ENCODE peak calls at places on chromosomes 16 and 17, in five cellular contexts. F is colonic mucosa, E is tibial nerve, C is keratinocyte, P is K562. M is an unnamed sample. For H3K36me3, the result is how much of the 10 kb centered on the place peaks cover.

GRCh38 chr17:73156166-73156840 is 8.5 kb upstream of the SSTR2 start:
- DNase-seq in E (peak), F (peak), C (no peak), P (peak), M (no peak)

GRCh38 chr16:29009050-29009837 is 24.4 kb downstream of the LAT start:
- DNase-seq in F (no peak), P (peak), C (no peak), E (no peak), M (no peak)

GRCh38 chr16:69820926-69821541 is 58.9 kb downstream of the WWP2 start:
- DNase-seq in P (no peak), E (no peak), C (no peak), F (no peak), M (no peak)

GRCh38 chr17:64200080-64201042 is 62.7 kb downstream of the TEX2 start:
- DNase-seq in P (no peak), F (no peak), C (no peak), E (no peak), M (no peak)

GRCh38 chr17:74773871-74774286 is 2.3 kb downstream of the NAT9 start:
- DNase-seq in C (no peak), P (no peak), F (no peak), E (no peak), M (no peak)

GRCh38 chr17:67718325-67718941 is 697 bp downstream of the NOL11 start:
- DNase-seq in C (no peak), E (no peak), F (peak), P (peak), M (no peak)

GRCh38 chr17:38568274-38568673 is 37.5 kb downstream of the SRCIN1 start:
- DNase-seq in P (no peak), E (no peak), F (no peak), C (no peak), M (no peak)

GRCh38 chr16:10979717-10980601 is 35.6 kb downstream of the CLEC16A start:
- DNase-seq in F (peak), E (peak), C (no peak), P (no peak), M (no peak)

GRCh38 chr16:4680673-4681470 is 12.5 kb upstream of the NUDT16L1 start:
- DNase-seq in P (no peak), F (no peak), C (no peak), E (no peak), M (no peak)

GRCh38 chr16:27406729-27407128 is 4.8 kb downstream of the IL21R start:
- DNase-seq in P (no peak), F (no peak), C (no peak), E (no peak), M (no peak)

GRCh38 chr16:88430185-88430523 is 22.9 kb upstream of the ZFPM1 start:
- DNase-seq in C (no peak), F (no peak), E (no peak), P (no peak), M (no peak)

GRCh38 chr16:21157632-21158031 is 842 bp upstream of the LDAF1 start:
- DNase-seq in C (no peak), E (no peak), F (peak), P (no peak), M (no peak)

GRCh38 chr16:57576429-57576870 is 34.0 kb downstream of the ADGRG5 start:
- DNase-seq in C (peak), P (peak), E (peak), F (peak), M (peak)

DNA sequence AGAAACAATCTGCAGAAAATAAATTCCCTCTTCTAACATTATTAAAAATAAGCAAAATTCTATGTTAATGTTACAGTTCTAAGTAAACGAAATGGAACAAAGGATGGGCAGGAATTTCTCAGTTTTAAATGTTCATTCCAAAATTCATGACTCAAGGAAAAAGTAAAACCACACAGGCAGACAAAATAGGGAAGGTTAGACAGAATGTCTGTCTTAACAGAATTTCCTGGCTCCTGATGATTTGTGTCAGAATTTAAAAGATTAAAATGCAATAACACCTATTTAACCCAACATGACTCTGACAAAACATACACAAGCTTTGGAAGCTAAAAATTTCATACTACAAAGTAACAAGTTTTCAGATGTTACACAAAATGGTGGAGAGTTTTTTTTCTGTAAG is 42.8 kb downstream of the SPOP start:
- DNase-seq in E (no peak), F (no peak), C (no peak), P (no peak), M (no peak)
- TF ChIP-seq CTCF in E (no peak), F (no peak), C (no peak), P (no peak), M (no peak)

DNA sequence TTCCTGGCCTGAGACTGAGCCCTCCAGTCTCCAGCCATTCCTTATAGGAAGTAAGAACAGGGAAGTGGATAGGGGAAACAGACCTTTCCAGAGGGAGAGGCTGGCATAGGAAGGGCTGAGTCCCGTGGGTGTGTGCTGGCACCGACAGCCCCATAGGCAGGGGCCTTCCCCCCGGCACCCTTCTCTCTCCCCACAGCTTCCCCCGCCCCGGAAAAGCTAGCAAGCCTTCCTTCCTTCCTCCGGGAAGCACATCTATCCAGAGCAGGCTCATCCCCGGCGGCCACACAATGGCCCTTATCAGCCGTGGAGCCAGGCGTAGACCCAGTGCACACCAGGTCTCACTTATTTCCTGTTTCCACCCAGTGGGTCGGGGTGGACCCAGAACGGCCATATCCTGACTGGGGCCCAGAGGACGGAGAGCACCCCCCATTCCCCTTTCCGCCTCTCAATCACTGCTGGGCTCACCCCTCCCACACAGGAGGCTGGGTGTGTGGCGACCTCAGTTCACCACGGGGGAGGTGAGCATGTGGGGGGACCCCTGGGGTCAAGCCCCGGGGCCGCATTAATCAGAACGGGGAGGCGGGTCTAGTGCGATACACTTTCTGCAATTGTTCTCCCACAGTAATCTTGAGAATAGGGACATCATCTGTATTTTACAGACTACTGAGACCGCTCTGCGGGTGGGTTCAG is 950 bp upstream of the MYO1C start:
- DNase-seq in F (peak), C (no peak), E (no peak), P (no peak), M (no peak)
- H3K4me3 ChIP-seq in F (no peak), C (no peak), E (no peak), P (no peak), M (no peak)

DNA sequence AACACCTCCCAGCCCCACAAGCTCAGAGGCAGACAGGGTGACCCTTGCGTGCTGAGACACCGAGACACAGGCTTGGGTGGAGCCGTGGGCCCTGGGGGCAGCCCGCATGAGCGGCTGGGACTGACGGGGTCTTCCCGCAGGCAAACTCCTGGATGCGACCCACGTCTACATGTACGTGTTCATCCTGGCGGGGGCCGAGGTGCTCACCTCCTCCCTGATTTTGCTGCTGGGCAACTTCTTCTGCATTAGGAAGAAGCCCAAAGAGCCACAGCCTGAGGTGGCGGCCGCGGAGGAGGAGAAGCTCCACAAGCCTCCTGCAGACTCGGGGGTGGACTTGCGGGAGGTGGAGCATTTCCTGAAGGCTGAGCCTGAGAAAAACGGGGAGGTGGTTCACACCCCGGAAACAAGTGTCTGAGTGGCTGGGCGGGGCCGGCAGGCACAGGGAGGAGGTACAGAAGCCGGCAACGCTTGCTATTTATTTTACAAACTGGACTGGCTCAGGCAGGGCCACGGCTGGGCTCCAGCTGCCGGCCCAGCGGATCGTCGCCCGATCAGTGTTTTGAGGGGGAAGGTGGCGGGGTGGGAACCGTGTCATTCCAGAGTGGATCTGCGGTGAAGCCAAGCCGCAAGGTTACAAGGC is 9.8 kb downstream of the SLC16A3 start:
- DNase-seq in C (peak), E (peak), F (peak), P (peak), M (no peak)
- H3K36me3 ChIP-seq in C (under half), E (under half), F (under half), P (under half), M (under half)

GRCh38 chr16:67547423-67548264 is 14.7 kb upstream of the CTCF start:
- DNase-seq in C (no peak), E (no peak), P (no peak), F (peak), M (no peak)

GRCh38 chr16:67546761-67547422 is 15.4 kb upstream of the CTCF start:
- DNase-seq in P (peak), E (peak), F (peak), C (no peak), M (no peak)

GRCh38 chr16:67545665-67546024 is 16.7 kb upstream of the CTCF start:
- DNase-seq in F (no peak), E (no peak), P (no peak), C (no peak), M (no peak)

GRCh38 chr16:67544844-67545664 is 16.4 kb downstream of the RIPOR1 start:
- DNase-seq in C (no peak), E (no peak), P (no peak), F (no peak), M (no peak)

DNA sequence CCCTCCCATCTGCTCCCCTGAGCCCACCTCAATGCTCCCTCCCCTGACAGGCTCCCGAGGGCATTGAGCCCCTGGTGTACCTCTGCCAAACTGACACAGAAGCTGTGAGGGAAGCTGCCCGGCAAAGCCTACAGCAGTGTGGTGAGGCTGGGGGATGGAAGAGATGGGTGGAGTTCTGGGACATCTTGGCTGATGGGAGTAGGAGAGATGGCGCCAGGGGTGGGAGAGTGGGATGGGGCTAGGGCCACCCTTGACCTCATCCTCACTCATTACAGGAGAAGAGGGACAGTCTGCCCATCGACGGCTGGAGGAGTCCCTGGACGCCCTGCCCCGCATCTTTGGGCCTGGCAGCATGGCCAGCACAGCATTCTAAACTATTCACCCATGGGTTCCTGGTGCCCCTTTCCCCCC is 16.2 kb upstream of the CTCF start:
- DNase-seq in E (no peak), F (no peak), C (no peak), P (no peak), M (no peak)
- TF ChIP-seq CTCF in E (no peak), F (no peak), C (no peak), P (no peak), M (no peak)

M was measured in kidney epithelial cell.